ENCODE peak calls at places on chromosome 9, in six cellular contexts. H, E, J, Q, T and O are unnamed samples.

GRCh38 chr9:98536542-98537173 is 172.1 kb downstream of the GABBR2 start:
- DNase-seq in H (no peak), E (no peak), J (no peak), Q (peak; percentile 82), T (peak; percentile 5), O (peak; percentile 50)

GRCh38 chr9:116337015-116337414 is 183.4 kb downstream of the PAPPA start:
- DNase-seq in H (peak; percentile 70), E (no peak), J (no peak), Q (peak; percentile 57), T (no peak), O (no peak)

GRCh38 chr9:33263936-33264472 is 504 bp downstream of the BAG1 start:
- DNase-seq in H (peak; percentile 72), E (peak; percentile 54), J (peak; percentile 73), Q (no peak), T (peak; percentile 73), O (no peak)

GRCh38 chr9:113876806-113877236 is 712 bp downstream of the ZNF618 start:
- DNase-seq in H (peak; percentile 88), E (no peak), J (no peak), Q (peak; percentile 51), T (peak; percentile 48), O (no peak)

GRCh38 chr9:22111871-22112247 is 102.8 kb upstream of the CDKN2B start:
- DNase-seq in H (peak; percentile 47), E (no peak), J (no peak), Q (no peak), T (no peak), O (no peak)

GRCh38 chr9:12666813-12667212 is 26.4 kb upstream of the TYRP1 start:
- DNase-seq in H (peak; percentile 4), E (no peak), J (no peak), Q (peak; percentile 66), T (no peak), O (no peak)

GRCh38 chr9:86807577-86807976 is 139.7 kb downstream of the GAS1 start:
- DNase-seq in H (no peak), E (no peak), J (no peak), Q (peak; percentile 79), T (no peak), O (no peak)

GRCh38 chr9:19969721-19970120 is 180.9 kb upstream of the SLC24A2 start:
- DNase-seq in H (no peak), E (no peak), J (no peak), Q (no peak), T (no peak), O (no peak)

GRCh38 chr9:134332266-134332665 is 6.0 kb downstream of the RXRA start:
- DNase-seq in H (no peak), E (no peak), J (no peak), Q (no peak), T (no peak), O (no peak)

GRCh38 chr9:24257726-24258125 is 288.0 kb downstream of the IZUMO3 start:
- DNase-seq in H (no peak), E (no peak), J (no peak), Q (no peak), T (no peak), O (no peak)

GRCh38 chr9:125476645-125477044 is 215.0 kb downstream of the GAPVD1 start:
- DNase-seq in H (no peak), E (no peak), J (no peak), Q (peak; percentile 24), T (no peak), O (no peak)

GRCh38 chr9:137278061-137278912 is 761 bp downstream of the TOR4A start:
- DNase-seq in H (peak; percentile 51), E (no peak), J (peak; percentile 48), Q (peak; percentile 69), T (peak; percentile 68), O (no peak)

GRCh38 chr9:34171753-34172535 is 6.9 kb upstream of the UBAP1 start:
- DNase-seq in H (no peak), E (no peak), J (no peak), Q (peak; percentile 43), T (peak; percentile 74), O (no peak)

GRCh38 chr9:87336914-87337333 is 160.7 kb upstream of the DAPK1 start:
- DNase-seq in H (peak; percentile 92), E (no peak), J (peak; percentile 24), Q (peak; percentile 94), T (peak; percentile 71), O (peak; percentile 70)

GRCh38 chr9:37503736-37504135 is 18.0 kb downstream of the POLR1E start:
- DNase-seq in H (no peak), E (no peak), J (no peak), Q (no peak), T (no peak), O (no peak)

GRCh38 chr9:72533322-72533721 is 11.9 kb downstream of the TMC1 start:
- DNase-seq in H (no peak), E (no peak), J (peak; percentile 38), Q (no peak), T (no peak), O (no peak)

GRCh38 chr9:35650341-35651158 is at the start of gene SIT1:
- DNase-seq in H (no peak), E (no peak), J (no peak), Q (peak; percentile 75), T (peak; percentile 82), O (no peak)

GRCh38 chr9:35385042-35385441 is 104.9 kb upstream of the RUSC2 start:
- DNase-seq in H (peak; percentile 86), E (no peak), J (no peak), Q (peak; percentile 18), T (no peak), O (no peak)

DNA sequence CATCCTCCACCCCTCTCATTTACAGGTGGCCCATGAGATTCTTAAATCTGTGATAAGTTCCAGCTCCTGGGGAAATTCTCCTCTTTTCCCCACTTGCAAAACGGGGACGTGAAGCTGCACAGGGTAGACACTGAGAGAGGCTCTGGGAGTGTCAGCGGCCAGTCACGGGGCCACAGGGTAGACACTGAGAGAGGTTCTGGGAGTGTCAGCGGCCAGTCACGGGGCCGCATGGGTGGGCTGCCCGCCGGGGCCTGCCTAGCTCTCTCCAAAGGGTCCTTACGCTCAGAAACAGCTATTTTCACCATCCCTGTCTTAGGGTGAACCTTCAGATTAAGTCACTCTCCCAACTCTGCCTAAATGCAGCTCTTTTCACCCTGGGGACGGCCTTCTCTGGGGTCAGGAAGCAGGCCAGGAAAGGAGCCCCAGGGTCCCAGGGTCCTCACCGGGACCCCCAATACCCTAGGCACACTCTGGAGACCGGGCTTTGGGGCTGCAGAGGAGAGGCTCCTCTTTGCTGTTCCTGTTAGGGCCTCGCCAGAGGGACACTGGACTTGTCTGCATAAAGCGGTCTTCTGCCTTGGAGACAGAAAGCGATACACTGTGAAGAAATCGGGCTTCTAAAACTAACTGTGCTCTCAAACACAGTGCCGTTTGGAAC is 1.5 kb downstream of the FAM78A start:
- DNase-seq in H (no peak), E (peak; percentile 71), J (no peak), Q (no peak), T (peak; percentile 43), O (no peak)
- H3K4me1 ChIP-seq in H (peaks cover 4% of the 10 kb centered on the region), E (peaks cover 90% of the 10 kb centered on the region), J (no peaks in the 10 kb centered on the region), Q (peaks cover 7% of the 10 kb centered on the region), T (peaks cover 48% of the 10 kb centered on the region), O (peaks cover 31% of the 10 kb centered on the region)

DNA sequence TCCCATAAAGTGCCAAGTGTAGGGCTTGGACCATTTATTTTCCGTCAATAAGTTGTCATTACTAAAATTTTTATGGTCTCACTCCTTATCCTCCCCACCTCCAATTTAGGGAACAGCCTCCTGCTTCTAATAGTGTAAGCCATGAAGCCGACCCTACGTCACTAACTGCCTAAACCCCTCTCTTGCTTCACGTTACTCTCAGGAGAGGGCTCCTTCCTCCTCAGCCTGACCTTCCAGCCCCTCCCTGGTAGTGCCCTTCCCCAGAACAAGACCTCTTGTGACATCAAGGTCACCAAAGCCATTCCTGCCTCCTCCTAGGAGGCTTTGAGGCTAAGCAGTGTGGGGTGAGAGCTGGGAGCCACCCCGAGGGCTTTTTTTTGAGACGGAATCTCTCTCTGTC is 2.2 kb upstream of the CDK9 start:
- DNase-seq in H (no peak), E (no peak), J (no peak), Q (no peak), T (peak; percentile 34), O (no peak)
- H3K4me1 ChIP-seq in H (peaks cover 32% of the 10 kb centered on the region), E (peaks cover 68% of the 10 kb centered on the region), J (no peaks in the 10 kb centered on the region), Q (peaks cover 16% of the 10 kb centered on the region), T (peaks cover 72% of the 10 kb centered on the region), O (peaks cover 32% of the 10 kb centered on the region)

GRCh38 chr9:70064496-70064895 is 20.8 kb downstream of the MAMDC2 start:
- DNase-seq in H (no peak), E (no peak), J (no peak), Q (no peak), T (no peak), O (no peak)

GRCh38 chr9:70060148-70060882 is 16.7 kb downstream of the MAMDC2 start:
- DNase-seq in H (no peak), E (no peak), J (no peak), Q (no peak), T (no peak), O (no peak)

GRCh38 chr9:70060883-70061507 is 17.3 kb downstream of the MAMDC2 start:
- DNase-seq in H (no peak), E (no peak), J (no peak), Q (no peak), T (peak; percentile 52), O (no peak)

GRCh38 chr9:70058569-70059161 is 15.0 kb downstream of the MAMDC2 start:
- DNase-seq in H (no peak), E (no peak), J (no peak), Q (no peak), T (no peak), O (no peak)

DNA sequence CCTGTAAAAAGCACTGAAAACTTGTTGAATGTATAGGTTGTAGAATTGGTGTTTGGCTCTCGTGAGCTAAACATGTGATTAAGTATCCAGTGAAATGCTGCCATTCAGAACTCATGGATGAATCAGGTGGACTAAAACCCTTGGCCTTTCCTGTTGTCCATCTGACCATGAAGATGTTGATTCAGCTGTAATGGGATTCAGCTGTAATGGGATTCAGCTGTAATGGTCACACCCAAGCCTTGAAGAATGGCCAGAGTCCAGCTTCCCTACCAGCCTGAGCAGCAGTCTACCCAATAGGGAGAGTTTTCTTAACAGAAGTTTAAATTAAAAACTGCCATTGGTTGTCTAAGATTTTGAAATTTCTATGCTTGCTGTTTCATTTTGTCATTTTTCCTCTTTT is 18.1 kb downstream of the MAMDC2 start:
- DNase-seq in H (peak; percentile 57), E (no peak), J (no peak), Q (no peak), T (no peak), O (no peak)
- H3K4me1 ChIP-seq in H (peaks cover 42% of the 10 kb centered on the region), E (peaks cover 33% of the 10 kb centered on the region), J (no peaks in the 10 kb centered on the region), Q (peaks cover 19% of the 10 kb centered on the region), T (no peaks in the 10 kb centered on the region), O (no peaks in the 10 kb centered on the region)

DNA sequence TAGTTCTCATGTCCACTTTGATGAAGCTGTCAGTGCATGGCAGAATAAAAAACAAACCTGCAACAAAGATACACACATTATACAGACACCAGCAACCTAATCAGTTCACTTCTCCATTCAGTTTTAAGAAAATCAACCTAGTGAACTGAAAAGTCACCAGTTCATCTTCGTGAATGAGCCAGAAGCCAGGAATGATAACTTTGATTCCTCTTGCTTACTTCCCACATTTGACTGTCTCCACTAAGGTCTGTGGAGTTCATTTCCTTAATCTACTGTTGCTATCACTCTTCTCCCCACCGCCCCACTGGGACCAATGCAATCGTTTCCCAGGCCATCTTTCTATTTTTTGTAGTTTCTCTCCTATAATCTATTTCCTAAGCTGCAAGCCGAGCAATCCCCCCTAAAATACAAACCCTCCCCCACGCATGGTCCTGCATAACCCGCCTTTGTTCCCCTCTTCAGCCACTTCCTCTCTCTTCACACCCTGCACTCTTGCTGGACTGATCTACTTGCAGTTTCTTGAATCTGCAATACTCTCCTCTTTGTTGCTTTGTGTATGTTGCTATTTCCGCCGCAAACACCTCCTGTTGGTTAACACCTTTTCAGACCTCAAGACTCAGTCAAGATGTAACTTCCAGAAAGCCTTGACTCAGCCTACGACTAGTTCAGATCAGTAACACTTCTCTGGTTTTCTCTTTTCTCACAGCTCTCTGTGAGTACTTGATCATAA is 16.6 kb downstream of the STOM start:
- DNase-seq in H (no peak), E (no peak), J (no peak), Q (no peak), T (no peak), O (no peak)
- H3K4me1 ChIP-seq in H (peaks cover 23% of the 10 kb centered on the region), E (peaks cover 100% of the 10 kb centered on the region), J (peaks cover 11% of the 10 kb centered on the region), Q (peaks cover 15% of the 10 kb centered on the region), T (no peaks in the 10 kb centered on the region), O (no peaks in the 10 kb centered on the region)